ENCODE peak calls at places on chromosomes 2 and 18, in five cellular contexts. N, F, O, L and H are unnamed samples.

GRCh38 chr2:124563415-124563814 is 538.3 kb downstream of the CNTNAP5 start:
- DNase-seq in N (peak), F (peak), O (no peak), L (no peak), H (no peak)

GRCh38 chr2:25529034-25529433 is 144.3 kb downstream of the DTNB start:
- DNase-seq in N (no peak), F (no peak), O (no peak), L (no peak), H (no peak)

GRCh38 chr18:56258178-56258577 is 380.2 kb downstream of the TXNL1 start:
- DNase-seq in N (no peak), F (no peak), O (no peak), L (no peak), H (no peak)

GRCh38 chr2:148553332-148553887 is 91.1 kb upstream of the EPC2 start:
- DNase-seq in N (no peak), F (no peak), O (no peak), L (no peak), H (no peak)

GRCh38 chr18:46054956-46055831 is 16.9 kb downstream of the PSTPIP2 start:
- DNase-seq in N (no peak), F (no peak), O (no peak), L (no peak), H (no peak)

GRCh38 chr2:175432021-175432420 is 250.5 kb upstream of the ATP5MC3 start:
- DNase-seq in N (no peak), F (no peak), O (no peak), L (no peak), H (no peak)

GRCh38 chr2:235005603-235006259 is 53.9 kb downstream of the SH3BP4 start:
- DNase-seq in N (peak), F (peak), O (peak), L (peak), H (no peak)

GRCh38 chr2:43307046-43307445 is 80.6 kb upstream of the ZFP36L2 start:
- DNase-seq in N (no peak), F (no peak), O (no peak), L (no peak), H (no peak)

GRCh38 chr2:210730672-210731071 is 174.3 kb downstream of the CPS1 start:
- DNase-seq in N (no peak), F (no peak), O (no peak), L (no peak), H (no peak)

GRCh38 chr2:105757361-105757933 is 12.7 kb downstream of the NCK2 start:
- DNase-seq in N (no peak), F (no peak), O (no peak), L (no peak), H (no peak)

GRCh38 chr2:14756981-14757657 is 124.6 kb downstream of the LRATD1 start:
- DNase-seq in N (no peak), F (no peak), O (no peak), L (no peak), H (no peak)

GRCh38 chr2:132538331-132538855 is 121.8 kb downstream of the GPR39 start:
- DNase-seq in N (no peak), F (no peak), O (no peak), L (no peak), H (no peak)

GRCh38 chr18:55338955-55339662 is 248.9 kb downstream of the TCF4 start:
- DNase-seq in N (peak), F (no peak), O (no peak), L (no peak), H (no peak)

DNA sequence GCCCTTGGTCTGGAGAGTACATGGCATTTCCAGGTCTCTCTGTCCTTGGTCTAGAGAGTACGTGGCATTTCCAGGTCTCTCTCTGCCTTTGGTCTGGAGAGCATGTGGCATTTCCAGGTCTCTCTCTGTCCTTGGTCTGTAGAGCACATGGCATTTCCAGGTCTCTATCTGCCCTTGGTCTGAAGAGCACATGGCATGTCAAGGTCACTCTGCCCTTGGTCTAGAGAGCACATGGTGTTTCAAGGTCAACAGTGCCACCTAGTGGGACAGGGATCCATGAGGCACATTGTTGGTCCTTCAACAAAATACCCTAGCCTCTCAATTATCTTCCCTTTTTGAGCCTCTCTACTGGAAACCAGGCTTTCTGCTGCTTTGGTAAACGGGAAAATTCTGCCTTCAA is 250.2 kb downstream of the OTX1 start:
- DNase-seq in N (peak), F (peak), O (no peak), L (no peak), H (no peak)
- TF ChIP-seq CREB1 in N (no peak), F (no peak), O (no peak), L (no peak), H (no peak)

GRCh38 chr18:9017900-9018217 is 84.6 kb upstream of the NDUFV2 start:
- DNase-seq in N (no peak), F (no peak), O (no peak), L (no peak), H (no peak)

GRCh38 chr18:9017170-9017899 is 85.2 kb upstream of the NDUFV2 start:
- DNase-seq in N (peak), F (peak), O (peak), L (peak), H (peak)

GRCh38 chr18:9019135-9019534 is 83.4 kb upstream of the NDUFV2 start:
- DNase-seq in N (no peak), F (no peak), O (no peak), L (no peak), H (no peak)

GRCh38 chr18:9015689-9016088 is 86.8 kb upstream of the NDUFV2 start:
- DNase-seq in N (no peak), F (no peak), O (no peak), L (no peak), H (no peak)

DNA sequence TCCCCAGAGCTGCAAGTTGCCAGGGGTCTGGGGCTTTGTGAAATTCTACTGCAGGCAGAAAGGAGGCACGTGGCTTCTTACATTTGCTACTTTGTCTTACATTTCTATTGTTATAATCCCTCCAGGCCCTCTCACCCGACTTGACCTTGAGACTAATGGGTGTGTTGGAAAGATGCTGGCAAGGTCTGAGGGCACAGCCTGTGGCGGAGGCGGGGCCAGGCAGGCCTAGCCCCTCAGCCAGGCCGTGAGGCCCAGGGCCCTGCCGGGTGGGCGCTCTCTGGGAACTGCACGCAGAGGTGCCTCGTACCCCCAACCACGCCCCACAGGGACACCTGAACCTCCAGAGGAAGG is 85.7 kb upstream of the NDUFV2 start:
- DNase-seq in N (no peak), F (no peak), O (no peak), L (no peak), H (no peak)
- H3K27ac ChIP-seq in N (no peak), F (no peak), O (peak), L (no peak), H (peak)

GRCh38 chr2:239305771-239306170 is 95.0 kb downstream of the HDAC4 start:
- DNase-seq in N (peak), F (no peak), O (no peak), L (no peak), H (no peak)
- TF ChIP-seq CREB1 in N (no peak), F (no peak), O (no peak), L (no peak), H (no peak)

GRCh38 chr2:237689569-237690131 is 62.3 kb downstream of the LRRFIP1 start:
- DNase-seq in N (no peak), F (no peak), O (no peak), L (no peak), H (no peak)

GRCh38 chr2:237686659-237687136 is 59.3 kb downstream of the LRRFIP1 start:
- DNase-seq in N (peak), F (peak), O (no peak), L (no peak), H (no peak)

GRCh38 chr2:237685408-237685807 is 58.0 kb downstream of the LRRFIP1 start:
- DNase-seq in N (peak), F (peak), O (no peak), L (no peak), H (no peak)

GRCh38 chr2:237688081-237688480 is 60.7 kb downstream of the LRRFIP1 start:
- DNase-seq in N (no peak), F (no peak), O (no peak), L (no peak), H (no peak)

DNA sequence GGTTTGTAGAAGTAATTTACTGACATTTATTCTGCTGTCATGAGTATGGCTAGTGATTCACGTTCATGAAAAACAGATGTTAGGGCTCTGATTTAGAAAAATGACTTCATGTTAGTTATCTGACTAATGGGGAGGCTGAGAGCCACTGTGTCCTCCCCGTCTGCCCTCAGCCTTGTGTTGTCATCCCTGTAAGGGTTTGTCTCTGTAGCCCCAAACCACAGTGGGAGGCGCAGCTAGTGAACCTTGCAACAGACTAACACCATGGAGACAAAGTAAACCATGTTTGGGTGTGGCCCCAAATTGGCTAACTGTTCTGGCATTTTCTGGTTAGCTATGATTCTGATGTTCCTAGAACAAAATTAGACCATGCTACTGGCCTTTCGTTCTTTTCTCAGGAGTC is 60.3 kb downstream of the LRRFIP1 start:
- DNase-seq in N (no peak), F (peak), O (no peak), L (no peak), H (no peak)
- H3K27ac ChIP-seq in N (no peak), F (no peak), O (no peak), L (no peak), H (no peak)

GRCh38 chr2:74457129-74457548 is 1.1 kb upstream of the WBP1 start:
- DNase-seq in N (no peak), F (no peak), O (no peak), L (no peak), H (no peak)
- TF ChIP-seq CREB1 in N (no peak), F (no peak), O (no peak), L (no peak), H (no peak)

DNA sequence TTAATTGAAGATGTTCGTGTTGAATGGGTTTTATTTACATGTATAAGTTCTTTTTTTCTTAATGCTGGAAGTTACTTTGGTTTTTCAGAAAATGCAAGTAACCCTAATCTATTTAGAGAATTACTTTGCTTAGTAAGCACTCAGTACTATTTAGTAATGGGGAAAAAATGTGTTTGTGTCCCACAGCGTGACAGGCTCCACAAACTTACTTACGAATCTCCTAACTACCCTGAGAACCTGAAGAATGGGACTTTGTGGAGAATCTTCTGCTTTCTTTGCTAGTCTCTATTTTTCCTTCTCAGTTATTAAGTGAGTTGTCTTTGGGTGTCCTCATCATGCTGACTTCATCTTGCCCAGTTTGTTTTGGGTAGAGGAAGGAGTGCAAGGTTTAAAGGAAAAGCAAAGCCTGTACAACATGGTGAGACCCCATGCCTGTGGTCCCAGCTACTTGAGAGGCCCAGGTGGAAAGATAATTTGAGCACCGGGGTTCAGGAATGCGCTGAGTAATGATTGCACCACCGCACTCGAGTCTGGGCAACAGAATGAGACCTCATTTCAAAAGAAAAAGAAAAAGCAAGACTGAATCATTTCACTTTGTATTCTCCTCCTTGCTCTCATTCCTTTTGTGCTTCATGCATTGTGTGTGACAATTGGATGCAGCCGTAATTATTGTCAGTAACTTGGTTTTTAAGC is 10.2 kb downstream of the NEDD4L start:
- DNase-seq in N (peak), F (peak), O (peak), L (no peak), H (no peak)
- H3K27ac ChIP-seq in N (peak), F (peak), O (peak), L (no peak), H (no peak)

DNA sequence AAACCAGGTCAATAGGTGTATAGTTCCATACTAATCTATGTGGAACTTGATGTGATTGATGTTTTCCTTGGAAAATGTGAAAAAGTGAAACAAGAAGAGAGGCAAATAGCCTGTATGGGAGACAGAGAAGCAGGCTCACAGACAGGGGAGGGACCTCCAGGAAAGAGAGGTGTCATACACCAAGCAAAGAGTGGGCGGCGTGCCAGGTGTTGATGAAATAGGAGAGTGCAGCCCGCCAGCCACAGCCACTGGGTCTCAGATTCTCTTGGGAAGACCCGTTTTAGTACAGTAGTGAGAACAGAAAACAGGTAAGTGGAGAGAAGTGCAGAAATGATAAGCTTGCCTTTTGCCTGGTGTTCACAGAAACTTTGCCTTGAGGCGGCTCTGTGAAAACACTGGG is 301.9 kb downstream of the ZNF407 start:
- DNase-seq in N (no peak), F (no peak), O (no peak), L (no peak), H (no peak)
- TF ChIP-seq CREB1 in N (no peak), F (no peak), O (no peak), L (no peak), H (no peak)

GRCh38 chr2:69750246-69750645 is 8.3 kb downstream of the ANXA4 start:
- DNase-seq in N (no peak), F (no peak), O (no peak), L (no peak), H (no peak)
- H3K27ac ChIP-seq in N (no peak), F (no peak), O (no peak), L (no peak), H (no peak)